ENCODE peak calls at places on chromosomes 16 and 17, in four cellular contexts. One of them, this sample, is unnamed.

GRCh38 chr16:49951568-49952195 is 73.3 kb upstream of the CNEP1R1 start:
- DNase-seq in NCI-H2081: no peak
- DNase-seq in CD4-positive, CD25-positive, alpha-beta regulatory T cell: no peak
- DNase-seq in PC-3: no peak
- DNase-seq in this sample: no peak

GRCh38 chr16:23826528-23827244 is 9.1 kb upstream of the PRKCB start:
- DNase-seq in CD4-positive, CD25-positive, alpha-beta regulatory T cell: no peak
- DNase-seq in PC-3: no peak
- DNase-seq in NCI-H2081: no peak
- DNase-seq in this sample: peak

GRCh38 chr17:7119314-7119713 is 4.7 kb upstream of the ASGR2 start:
- DNase-seq in NCI-H2081: no peak
- DNase-seq in CD4-positive, CD25-positive, alpha-beta regulatory T cell: no peak
- DNase-seq in PC-3: no peak
- DNase-seq in this sample: no peak

GRCh38 chr17:45834471-45835396 is 9.9 kb upstream of the SPPL2C start:
- DNase-seq in CD4-positive, CD25-positive, alpha-beta regulatory T cell: no peak
- DNase-seq in NCI-H2081: no peak
- DNase-seq in PC-3: peak
- DNase-seq in this sample: no peak

GRCh38 chr16:47311738-47312505 is 148.9 kb downstream of the ITFG1 start:
- DNase-seq in CD4-positive, CD25-positive, alpha-beta regulatory T cell: no peak
- DNase-seq in NCI-H2081: no peak
- DNase-seq in PC-3: peak
- DNase-seq in this sample: no peak

GRCh38 chr16:10619271-10619849 is 39.0 kb upstream of the EMP2 start:
- DNase-seq in PC-3: no peak
- DNase-seq in NCI-H2081: no peak
- DNase-seq in CD4-positive, CD25-positive, alpha-beta regulatory T cell: no peak
- DNase-seq in this sample: no peak

GRCh38 chr16:87431926-87432325 is 39.8 kb downstream of the MAP1LC3B start:
- DNase-seq in NCI-H2081: no peak
- DNase-seq in CD4-positive, CD25-positive, alpha-beta regulatory T cell: no peak
- DNase-seq in PC-3: peak
- DNase-seq in this sample: no peak

GRCh38 chr17:5500247-5500803 is 14.0 kb downstream of the MIS12 start:
- DNase-seq in CD4-positive, CD25-positive, alpha-beta regulatory T cell: no peak
- DNase-seq in PC-3: no peak
- DNase-seq in NCI-H2081: no peak
- DNase-seq in this sample: no peak

GRCh38 chr17:42679492-42680330 is 1.9 kb downstream of the CCR10 start:
- DNase-seq in NCI-H2081: peak
- DNase-seq in CD4-positive, CD25-positive, alpha-beta regulatory T cell: peak
- DNase-seq in PC-3: peak
- DNase-seq in this sample: peak

GRCh38 chr17:22694362-22695227 is 1002.3 kb downstream of the KCNJ18 start:
- DNase-seq in NCI-H2081: no peak
- DNase-seq in CD4-positive, CD25-positive, alpha-beta regulatory T cell: no peak
- DNase-seq in PC-3: no peak
- DNase-seq in this sample: no peak

GRCh38 chr17:62760059-62760887 is 47.8 kb downstream of the MARCHF10 start:
- DNase-seq in PC-3: no peak
- DNase-seq in CD4-positive, CD25-positive, alpha-beta regulatory T cell: no peak
- DNase-seq in NCI-H2081: no peak
- DNase-seq in this sample: no peak

GRCh38 chr16:85350973-85351372 is 238.7 kb upstream of the CIBAR2 start:
- DNase-seq in PC-3: peak
- DNase-seq in CD4-positive, CD25-positive, alpha-beta regulatory T cell: no peak
- DNase-seq in NCI-H2081: peak
- DNase-seq in this sample: no peak

GRCh38 chr17:57109393-57110151 is 24.5 kb downstream of the AKAP1 start:
- DNase-seq in CD4-positive, CD25-positive, alpha-beta regulatory T cell: no peak
- DNase-seq in NCI-H2081: no peak
- DNase-seq in PC-3: no peak
- DNase-seq in this sample: no peak

GRCh38 chr17:60173304-60173807 is 23.6 kb downstream of the CA4 start:
- DNase-seq in NCI-H2081: no peak
- DNase-seq in CD4-positive, CD25-positive, alpha-beta regulatory T cell: no peak
- DNase-seq in PC-3: no peak
- DNase-seq in this sample: no peak

GRCh38 chr16:53741546-53741945 is 37.6 kb downstream of the FTO start:
- DNase-seq in NCI-H2081: no peak
- DNase-seq in PC-3: peak
- DNase-seq in CD4-positive, CD25-positive, alpha-beta regulatory T cell: no peak
- DNase-seq in this sample: no peak

GRCh38 chr17:12842936-12843335 is 53.6 kb downstream of the ARHGAP44 start:
- DNase-seq in NCI-H2081: no peak
- DNase-seq in CD4-positive, CD25-positive, alpha-beta regulatory T cell: no peak
- DNase-seq in PC-3: no peak
- DNase-seq in this sample: no peak

GRCh38 chr17:50806141-50806643 is 29.2 kb upstream of the WFIKKN2 start:
- DNase-seq in CD4-positive, CD25-positive, alpha-beta regulatory T cell: no peak
- DNase-seq in PC-3: peak
- DNase-seq in NCI-H2081: peak
- DNase-seq in this sample: no peak

GRCh38 chr16:89345663-89346150 is 128.2 kb downstream of the ZNF778 start:
- DNase-seq in PC-3: peak
- DNase-seq in CD4-positive, CD25-positive, alpha-beta regulatory T cell: no peak
- DNase-seq in NCI-H2081: peak
- DNase-seq in this sample: no peak

GRCh38 chr16:49986351-49987124 is 38.5 kb upstream of the CNEP1R1 start:
- DNase-seq in PC-3: peak
- DNase-seq in CD4-positive, CD25-positive, alpha-beta regulatory T cell: no peak
- DNase-seq in NCI-H2081: no peak
- DNase-seq in this sample: no peak

GRCh38 chr17:27430882-27431491 is 25.3 kb upstream of the KSR1 start:
- DNase-seq in NCI-H2081: no peak
- DNase-seq in PC-3: peak
- DNase-seq in CD4-positive, CD25-positive, alpha-beta regulatory T cell: no peak
- DNase-seq in this sample: peak

GRCh38 chr17:73203788-73204479 is 11.1 kb downstream of the COG1 start:
- DNase-seq in CD4-positive, CD25-positive, alpha-beta regulatory T cell: no peak
- DNase-seq in NCI-H2081: no peak
- DNase-seq in PC-3: no peak
- DNase-seq in this sample: no peak

GRCh38 chr16:55656695-55657092 is 906 bp downstream of the SLC6A2 start:
- DNase-seq in CD4-positive, CD25-positive, alpha-beta regulatory T cell: no peak
- DNase-seq in NCI-H2081: no peak
- DNase-seq in PC-3: no peak
- DNase-seq in this sample: no peak

GRCh38 chr16:58639836-58640235 is 10.2 kb upstream of the CNOT1 start:
- DNase-seq in PC-3: no peak
- DNase-seq in NCI-H2081: no peak
- DNase-seq in CD4-positive, CD25-positive, alpha-beta regulatory T cell: no peak
- DNase-seq in this sample: no peak

GRCh38 chr17:333626-334396 is 18.8 kb downstream of the RPH3AL start:
- DNase-seq in NCI-H2081: no peak
- DNase-seq in PC-3: no peak
- DNase-seq in CD4-positive, CD25-positive, alpha-beta regulatory T cell: no peak
- DNase-seq in this sample: no peak

GRCh38 chr16:88691924-88692560 is 5.7 kb upstream of the SNAI3 start:
- DNase-seq in PC-3: no peak
- DNase-seq in CD4-positive, CD25-positive, alpha-beta regulatory T cell: no peak
- DNase-seq in NCI-H2081: no peak
- DNase-seq in this sample: peak

GRCh38 chr17:8387914-8388651 is 5.1 kb upstream of the RPL26 start:
- DNase-seq in PC-3: no peak
- DNase-seq in NCI-H2081: no peak
- DNase-seq in CD4-positive, CD25-positive, alpha-beta regulatory T cell: no peak
- DNase-seq in this sample: no peak

GRCh38 chr16:64133396-64133795 is 988.5 kb downstream of the CDH11 start:
- DNase-seq in PC-3: no peak
- DNase-seq in CD4-positive, CD25-positive, alpha-beta regulatory T cell: no peak
- DNase-seq in NCI-H2081: no peak
- DNase-seq in this sample: no peak

GRCh38 chr17:43713494-43714162 is 45.0 kb downstream of the SOST start:
- DNase-seq in PC-3: peak
- DNase-seq in CD4-positive, CD25-positive, alpha-beta regulatory T cell: no peak
- DNase-seq in NCI-H2081: no peak
- DNase-seq in this sample: no peak

GRCh38 chr16:19997264-19997663 is 76.4 kb downstream of the GPR139 start:
- DNase-seq in NCI-H2081: no peak
- DNase-seq in PC-3: no peak
- DNase-seq in CD4-positive, CD25-positive, alpha-beta regulatory T cell: no peak
- DNase-seq in this sample: no peak

GRCh38 chr17:72611172-72611571 is 481.3 kb downstream of the SLC39A11 start:
- DNase-seq in CD4-positive, CD25-positive, alpha-beta regulatory T cell: no peak
- DNase-seq in PC-3: no peak
- DNase-seq in NCI-H2081: no peak
- DNase-seq in this sample: no peak

GRCh38 chr17:80364091-80364691 is 50.8 kb upstream of the ENDOV start:
- DNase-seq in PC-3: peak
- DNase-seq in NCI-H2081: peak
- DNase-seq in CD4-positive, CD25-positive, alpha-beta regulatory T cell: no peak
- DNase-seq in this sample: no peak

GRCh38 chr16:88649195-88649923 is 1.5 kb downstream of the CYBA start:
- DNase-seq in NCI-H2081: peak
- DNase-seq in PC-3: no peak
- DNase-seq in CD4-positive, CD25-positive, alpha-beta regulatory T cell: no peak
- DNase-seq in this sample: no peak

GRCh38 chr16:82636485-82636884 is 9.7 kb downstream of the CDH13 start:
- DNase-seq in PC-3: no peak
- DNase-seq in CD4-positive, CD25-positive, alpha-beta regulatory T cell: no peak
- DNase-seq in NCI-H2081: no peak
- DNase-seq in this sample: no peak

GRCh38 chr17:4703330-4703691 is 626 bp downstream of the PELP1 start:
- DNase-seq in CD4-positive, CD25-positive, alpha-beta regulatory T cell: no peak
- DNase-seq in PC-3: no peak
- DNase-seq in NCI-H2081: no peak
- DNase-seq in this sample: no peak

GRCh38 chr17:77422104-77422782 is 281.5 kb downstream of the SEC14L1 start:
- DNase-seq in PC-3: peak
- DNase-seq in CD4-positive, CD25-positive, alpha-beta regulatory T cell: no peak
- DNase-seq in NCI-H2081: no peak
- DNase-seq in this sample: no peak

GRCh38 chr16:2210009-2210332 is 692 bp downstream of the BRICD5 start:
- DNase-seq in NCI-H2081: no peak
- DNase-seq in PC-3: no peak
- DNase-seq in CD4-positive, CD25-positive, alpha-beta regulatory T cell: no peak
- DNase-seq in this sample: no peak

GRCh38 chr16:78137179-78137578 is 37.7 kb downstream of the WWOX start:
- DNase-seq in NCI-H2081: no peak
- DNase-seq in PC-3: no peak
- DNase-seq in CD4-positive, CD25-positive, alpha-beta regulatory T cell: no peak
- DNase-seq in this sample: no peak